ENCODE peak calls at places on chromosomes 13 and 19, in ten cellular contexts. X is ascending aorta, Z is iris pigment epithelial cell, K is substantia nigra, T is suprapubic skin, G is brain microvascular endothelial cell, H is GM12892, R is GM23338, A is fibroblast of lung, B is C1 segment of cervical spinal cord. L is an unnamed sample.

GRCh38 chr13:71799320-71799719 is 67.7 kb downstream of the DACH1 start:
- DNase-seq in X (no peak), Z (no peak), K (no peak), T (no peak), G (no peak), H (no peak), R (no peak), A (no peak), B (no peak), L (no peak)

GRCh38 chr19:7494416-7495098 is 5.7 kb upstream of the PEX11G start:
- DNase-seq in X (no peak), Z (no peak), K (peak; percentile 91), T (no peak), G (peak; percentile 43), H (no peak), R (no peak), A (peak; percentile 31), B (peak; percentile 73), L (peak; percentile 21)

GRCh38 chr13:98142427-98143156 is at the start of gene FARP1:
- DNase-seq in X (no peak), Z (peak; percentile 70), K (peak; percentile 38), T (peak; percentile 80), G (no peak), H (peak; percentile 38), R (peak; percentile 89), A (peak; percentile 64), B (no peak), L (peak; percentile 56)

GRCh38 chr19:33557720-33558119 is 36.1 kb upstream of the PEPD start:
- DNase-seq in X (no peak), Z (no peak), K (no peak), T (no peak), G (no peak), H (no peak), R (no peak), A (no peak), B (no peak), L (no peak)

GRCh38 chr19:11530432-11530831 is 1.5 kb upstream of the ECSIT start:
- DNase-seq in X (no peak), Z (peak; percentile 94), K (peak; percentile 91), T (no peak), G (peak; percentile 77), H (no peak), R (peak; percentile 96), A (peak; percentile 82), B (peak; percentile 76), L (peak; percentile 84)

GRCh38 chr19:49579947-49580263 is 451 bp downstream of the NOSIP start:
- DNase-seq in X (no peak), Z (no peak), K (no peak), T (no peak), G (no peak), H (no peak), R (no peak), A (no peak), B (no peak), L (no peak)

GRCh38 chr19:47663911-47664771 is 49.1 kb upstream of the EHD2 start:
- DNase-seq in X (peak; percentile 73), Z (peak; percentile 100), K (peak; percentile 52), T (peak; percentile 91), G (peak; percentile 99), H (no peak), R (no peak), A (peak; percentile 99), B (peak; percentile 65), L (peak; percentile 100)

GRCh38 chr19:15759962-15760565 is 22.3 kb downstream of the OR10H3 start:
- DNase-seq in X (no peak), Z (no peak), K (no peak), T (no peak), G (no peak), H (no peak), R (no peak), A (no peak), B (no peak), L (no peak)

GRCh38 chr19:850221-850978 is 1.7 kb upstream of the ELANE start:
- DNase-seq in X (peak; percentile 59), Z (peak; percentile 74), K (peak; percentile 59), T (peak; percentile 95), G (peak; percentile 35), H (no peak), R (peak; percentile 65), A (peak; percentile 59), B (peak; percentile 9), L (peak; percentile 98)

GRCh38 chr19:7377196-7377595 is 28.5 kb downstream of the ARHGEF18 start:
- DNase-seq in X (no peak), Z (no peak), K (no peak), T (no peak), G (no peak), H (no peak), R (no peak), A (no peak), B (no peak), L (no peak)

GRCh38 chr19:14022469-14022868 is 5.5 kb upstream of the RLN3 start:
- DNase-seq in X (no peak), Z (peak; percentile 67), K (no peak), T (no peak), G (no peak), H (no peak), R (no peak), A (peak; percentile 73), B (no peak), L (peak; percentile 32)

GRCh38 chr13:62358646-62358932 is 942.9 kb upstream of the PCDH20 start:
- DNase-seq in X (no peak), Z (no peak), K (no peak), T (no peak), G (no peak), H (no peak), R (no peak), A (no peak), B (no peak), L (no peak)

GRCh38 chr13:107117327-107118012 is 549.5 kb upstream of the ARGLU1 start:
- DNase-seq in X (no peak), Z (peak; percentile 28), K (no peak), T (no peak), G (peak; percentile 4), H (no peak), R (no peak), A (peak; percentile 22), B (no peak), L (no peak)

GRCh38 chr13:55577847-55578210 is 1562.9 kb upstream of the PRR20A start:
- DNase-seq in X (no peak), Z (no peak), K (no peak), T (no peak), G (no peak), H (no peak), R (peak; percentile 62), A (no peak), B (no peak), L (no peak)

GRCh38 chr13:38405216-38405615 is 55.6 kb downstream of the UFM1 start:
- DNase-seq in X (no peak), Z (no peak), K (no peak), T (no peak), G (no peak), H (no peak), R (no peak), A (no peak), B (no peak), L (no peak)

GRCh38 chr13:89832827-89833226 is 1514.7 kb upstream of the MIR17HG start:
- DNase-seq in X (no peak), Z (no peak), K (no peak), T (no peak), G (no peak), H (no peak), R (peak; percentile 4), A (no peak), B (no peak), L (no peak)

GRCh38 chr19:33114302-33114701 is 17.6 kb upstream of the WDR88 start:
- DNase-seq in X (no peak), Z (no peak), K (no peak), T (no peak), G (no peak), H (no peak), R (no peak), A (no peak), B (no peak), L (no peak)

GRCh38 chr19:56840452-56841193 is at the start of the genes PEG3 and ZIM2:
- DNase-seq in X (peak; percentile 12), Z (no peak), K (peak; percentile 89), T (peak; percentile 86), G (no peak), H (no peak), R (no peak), A (no peak), B (peak; percentile 57), L (peak; percentile 1)

GRCh38 chr13:100131863-100132574 is 43.1 kb downstream of the PCCA start:
- DNase-seq in X (no peak), Z (peak; percentile 98), K (no peak), T (no peak), G (peak; percentile 96), H (no peak), R (no peak), A (peak; percentile 96), B (peak; percentile 30), L (peak; percentile 89)

GRCh38 chr19:6718741-6719539 is 1.5 kb downstream of the C3 start:
- DNase-seq in X (no peak), Z (peak; percentile 41), K (peak; percentile 49), T (no peak), G (no peak), H (no peak), R (peak; percentile 92), A (no peak), B (peak; percentile 7), L (peak; percentile 75)

GRCh38 chr19:16850133-16850532 is 20.9 kb downstream of the SIN3B start:
- DNase-seq in X (no peak), Z (peak; percentile 65), K (no peak), T (no peak), G (no peak), H (no peak), R (no peak), A (peak; percentile 60), B (no peak), L (no peak)

GRCh38 chr19:29385191-29385795 is 140.5 kb upstream of the VSTM2B start:
- DNase-seq in X (no peak), Z (no peak), K (no peak), T (no peak), G (no peak), H (no peak), R (no peak), A (no peak), B (no peak), L (no peak)

GRCh38 chr19:7869453-7869909 is 4.7 kb downstream of the PRR36 start:
- DNase-seq in X (no peak), Z (peak; percentile 35), K (peak; percentile 41), T (no peak), G (no peak), H (peak; percentile 69), R (peak; percentile 80), A (no peak), B (no peak), L (peak; percentile 40)

GRCh38 chr13:28568286-28568685 is 73.4 kb upstream of the FLT1 start:
- DNase-seq in X (no peak), Z (peak; percentile 26), K (peak; percentile 64), T (no peak), G (no peak), H (no peak), R (no peak), A (peak; percentile 11), B (no peak), L (peak; percentile 71)

GRCh38 chr13:111219950-111220349 is 100.5 kb upstream of the TEX29 start:
- DNase-seq in X (no peak), Z (no peak), K (no peak), T (no peak), G (no peak), H (no peak), R (no peak), A (no peak), B (no peak), L (no peak)

GRCh38 chr13:113922412-113923118 is 51.3 kb downstream of the C13orf46 start:
- DNase-seq in X (no peak), Z (no peak), K (no peak), T (peak; percentile 65), G (no peak), H (no peak), R (no peak), A (no peak), B (no peak), L (no peak)

GRCh38 chr13:62626771-62627170 is 1211.1 kb upstream of the PCDH20 start:
- DNase-seq in X (no peak), Z (no peak), K (no peak), T (no peak), G (no peak), H (no peak), R (peak; percentile 83), A (no peak), B (no peak), L (no peak)

GRCh38 chr19:50658438-50659317 is 9.4 kb downstream of the C19orf81 start:
- DNase-seq in X (no peak), Z (peak; percentile 84), K (peak; percentile 75), T (no peak), G (peak; percentile 29), H (no peak), R (peak; percentile 97), A (peak; percentile 10), B (peak; percentile 71), L (peak; percentile 84)